ENCODE peak calls at places on chromosomes 7 and 10, in five cellular contexts. X, L, G, Q and C are unnamed samples.

GRCh38 chr10:119824299-119824698 is 48.3 kb downstream of the MCMBP start:
- DNase-seq in X (no peak), L (no peak), G (no peak), Q (no peak), C (no peak)

GRCh38 chr7:103851357-103851756 is 138.1 kb downstream of the RELN start:
- DNase-seq in X (no peak), L (no peak), G (peak), Q (no peak), C (peak)

GRCh38 chr7:141238546-141239218 is 164.8 kb downstream of the TMEM178B start:
- DNase-seq in X (no peak), L (no peak), G (peak), Q (no peak), C (no peak)

GRCh38 chr10:31929260-31929985 is 792 bp upstream of the ARHGAP12 start:
- DNase-seq in X (no peak), L (peak), G (peak), Q (peak), C (peak)

GRCh38 chr10:123573236-123574147 is 92.7 kb upstream of the GPR26 start:
- DNase-seq in X (peak), L (peak), G (peak), Q (peak), C (peak)

GRCh38 chr7:99729501-99730261 is 5.3 kb downstream of the CYP3A7 start:
- DNase-seq in X (no peak), L (no peak), G (no peak), Q (no peak), C (no peak)

GRCh38 chr10:38600696-38601095 is 506.6 kb downstream of the ZNF37A start:
- DNase-seq in X (no peak), L (no peak), G (no peak), Q (no peak), C (no peak)

GRCh38 chr10:124472071-124472470 is 10.4 kb downstream of the LHPP start:
- DNase-seq in X (no peak), L (no peak), G (no peak), Q (no peak), C (no peak)

GRCh38 chr10:29771376-29771775 is 136.6 kb upstream of the SVIL start:
- DNase-seq in X (no peak), L (no peak), G (no peak), Q (no peak), C (no peak)

GRCh38 chr7:19408821-19409220 is 263.6 kb upstream of the FERD3L start:
- DNase-seq in X (no peak), L (no peak), G (no peak), Q (no peak), C (no peak)

GRCh38 chr7:3270362-3270761 is 30.7 kb upstream of the SDK1 start:
- DNase-seq in X (no peak), L (no peak), G (no peak), Q (no peak), C (no peak)

GRCh38 chr7:144819566-144819965 is 16.3 kb downstream of the TPK1 start:
- DNase-seq in X (no peak), L (no peak), G (no peak), Q (no peak), C (no peak)

GRCh38 chr7:82760831-82761230 is 317.3 kb upstream of the CACNA2D1 start:
- DNase-seq in X (no peak), L (no peak), G (no peak), Q (no peak), C (no peak)